ENCODE peak calls at places on chromosomes 6 and 20, in seven cellular contexts. One of them, this sample, is unnamed.
A peak's percentile ranks its signal among the peaks of the same experiment; 100 is the strongest.

GRCh38 chr6:107728564-107728897 is 95.6 kb downstream of the SCML4 start:
- DNase-seq in H1: no peak
- DNase-seq in GM12878: no peak
- DNase-seq in HCT116: no peak
- DNase-seq in SK-N-SH: no peak
- DNase-seq in K562: no peak
- DNase-seq in HepG2: no peak
- DNase-seq in this sample: no peak

GRCh38 chr6:127972815-127973214 is 72.0 kb upstream of the THEMIS start:
- DNase-seq in H1: no peak
- DNase-seq in GM12878: no peak
- DNase-seq in HCT116: no peak
- DNase-seq in SK-N-SH: no peak
- DNase-seq in K562: no peak
- DNase-seq in HepG2: no peak
- DNase-seq in this sample: no peak

GRCh38 chr6:160690458-160690857 is 11.6 kb upstream of the PLG start:
- DNase-seq in H1: no peak
- DNase-seq in GM12878: no peak
- DNase-seq in HCT116: no peak
- DNase-seq in SK-N-SH: no peak
- DNase-seq in K562: no peak
- DNase-seq in HepG2: no peak
- DNase-seq in this sample: no peak

GRCh38 chr6:17349437-17349836 is 44.0 kb upstream of the CAP2 start:
- DNase-seq in H1: no peak
- DNase-seq in GM12878: no peak
- DNase-seq in HCT116: no peak
- DNase-seq in SK-N-SH: no peak
- DNase-seq in K562: no peak
- DNase-seq in HepG2: peak; percentile 10
- DNase-seq in this sample: no peak

GRCh38 chr6:2378891-2379652 is 133.7 kb upstream of the GMDS start:
- DNase-seq in H1: no peak
- DNase-seq in GM12878: no peak
- DNase-seq in HCT116: peak; percentile 31
- DNase-seq in SK-N-SH: no peak
- DNase-seq in K562: no peak
- DNase-seq in HepG2: no peak
- DNase-seq in this sample: no peak

GRCh38 chr6:78868124-78868523 is 773 bp downstream of the IRAK1BP1 start:
- DNase-seq in H1: no peak
- DNase-seq in GM12878: no peak
- DNase-seq in HCT116: no peak
- DNase-seq in SK-N-SH: no peak
- DNase-seq in K562: no peak
- DNase-seq in HepG2: no peak
- DNase-seq in this sample: no peak

GRCh38 chr6:132708002-132708401 is 5.9 kb downstream of the VNN1 start:
- DNase-seq in H1: no peak
- DNase-seq in GM12878: no peak
- DNase-seq in HCT116: no peak
- DNase-seq in SK-N-SH: no peak
- DNase-seq in K562: no peak
- DNase-seq in HepG2: no peak
- DNase-seq in this sample: no peak

GRCh38 chr6:8085053-8085511 is 17.3 kb downstream of the EEF1E1 start:
- DNase-seq in H1: no peak
- DNase-seq in GM12878: no peak
- DNase-seq in HCT116: peak; percentile 88
- DNase-seq in SK-N-SH: no peak
- DNase-seq in K562: no peak
- DNase-seq in HepG2: peak; percentile 97
- DNase-seq in this sample: peak; percentile 58

GRCh38 chr6:169075211-169075621 is 178.4 kb downstream of the THBS2 start:
- DNase-seq in H1: no peak
- DNase-seq in GM12878: no peak
- DNase-seq in HCT116: no peak
- DNase-seq in SK-N-SH: no peak
- DNase-seq in K562: no peak
- DNase-seq in HepG2: no peak
- DNase-seq in this sample: no peak

GRCh38 chr20:52191132-52191435 is 495 bp downstream of the ZFP64 start:
- DNase-seq in H1: no peak
- DNase-seq in GM12878: no peak
- DNase-seq in HCT116: no peak
- DNase-seq in SK-N-SH: no peak
- DNase-seq in K562: no peak
- DNase-seq in HepG2: no peak
- DNase-seq in this sample: no peak

GRCh38 chr6:132333639-132334516 is 67.4 kb downstream of the MOXD1 start:
- DNase-seq in H1: peak; percentile 10
- DNase-seq in GM12878: no peak
- DNase-seq in HCT116: peak; percentile 68
- DNase-seq in SK-N-SH: peak; percentile 8
- DNase-seq in K562: no peak
- DNase-seq in HepG2: peak; percentile 88
- DNase-seq in this sample: peak; percentile 20

GRCh38 chr20:40510622-40511021 is 178.4 kb downstream of the MAFB start:
- DNase-seq in H1: no peak
- DNase-seq in GM12878: no peak
- DNase-seq in HCT116: no peak
- DNase-seq in SK-N-SH: no peak
- DNase-seq in K562: no peak
- DNase-seq in HepG2: no peak
- DNase-seq in this sample: no peak

GRCh38 chr20:52060794-52061714 is 130.5 kb downstream of the ZFP64 start:
- DNase-seq in H1: no peak
- DNase-seq in GM12878: no peak
- DNase-seq in HCT116: peak; percentile 12
- DNase-seq in SK-N-SH: peak; percentile 27
- DNase-seq in K562: no peak
- DNase-seq in HepG2: peak; percentile 71
- DNase-seq in this sample: peak; percentile 65

GRCh38 chr6:141996823-141997222 is 135.9 kb upstream of the GJE1 start:
- DNase-seq in H1: no peak
- DNase-seq in GM12878: no peak
- DNase-seq in HCT116: no peak
- DNase-seq in SK-N-SH: no peak
- DNase-seq in K562: no peak
- DNase-seq in HepG2: no peak
- DNase-seq in this sample: no peak
- TF ChIP-seq JUND in H1: no peak
- TF ChIP-seq JUND in GM12878: no peak
- TF ChIP-seq JUND in HCT116: no peak
- TF ChIP-seq JUND in SK-N-SH: no peak
- TF ChIP-seq JUND in K562: no peak
- TF ChIP-seq JUND in HepG2: no peak
- TF ChIP-seq JUND in this sample: no peak

GRCh38 chr6:56840467-56841371 is 114.2 kb upstream of the BEND6 start:
- DNase-seq in H1: no peak
- DNase-seq in GM12878: no peak
- DNase-seq in HCT116: no peak
- DNase-seq in SK-N-SH: peak; percentile 60
- DNase-seq in K562: no peak
- DNase-seq in HepG2: peak; percentile 49
- DNase-seq in this sample: peak; percentile 6
- TF ChIP-seq JUND in H1: no peak
- TF ChIP-seq JUND in GM12878: no peak
- TF ChIP-seq JUND in HCT116: peak; percentile 33
- TF ChIP-seq JUND in SK-N-SH: peak; percentile 69
- TF ChIP-seq JUND in K562: no peak
- TF ChIP-seq JUND in HepG2: no peak
- TF ChIP-seq JUND in this sample: no peak

DNA sequence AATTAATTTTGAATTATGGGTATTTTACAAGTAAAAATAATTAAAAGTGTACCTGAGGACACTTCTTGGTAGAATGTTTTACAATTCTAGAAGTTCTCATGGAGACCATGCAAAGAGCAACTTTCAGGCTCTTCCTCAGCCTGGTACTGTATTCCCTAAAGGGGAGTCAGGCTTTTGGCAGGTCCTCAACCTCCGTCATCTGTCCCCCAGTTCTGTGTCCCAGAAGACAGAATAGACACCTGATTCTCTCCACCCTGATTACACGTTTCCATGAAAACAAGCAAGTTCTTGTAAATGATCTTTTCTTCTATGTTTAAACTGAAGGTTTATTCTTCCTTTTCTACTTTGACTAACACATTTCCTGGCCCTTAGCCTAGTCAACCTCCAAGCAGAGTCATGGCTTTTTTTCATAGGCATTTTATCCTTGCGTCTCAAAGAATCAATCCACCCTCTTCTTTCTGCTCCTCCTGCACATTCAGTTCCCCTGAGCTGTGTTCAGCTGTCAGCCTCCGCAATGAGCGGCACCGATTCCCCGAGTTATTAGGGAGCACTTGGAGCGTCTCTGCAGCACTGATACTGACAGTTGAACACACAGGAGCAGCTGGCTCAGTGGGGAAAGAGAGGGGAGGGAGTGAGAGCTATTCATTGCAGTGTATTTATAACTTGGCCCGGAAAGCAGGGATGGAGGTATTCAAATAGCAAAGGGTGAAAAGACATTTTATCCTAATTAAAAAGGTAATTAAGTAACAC is 1082.5 kb upstream of the MAP3K7 start:
- DNase-seq in H1: no peak
- DNase-seq in GM12878: no peak
- DNase-seq in HCT116: no peak
- DNase-seq in SK-N-SH: no peak
- DNase-seq in K562: no peak
- DNase-seq in HepG2: no peak
- DNase-seq in this sample: no peak
- TF ChIP-seq JUND in H1: no peak
- TF ChIP-seq JUND in GM12878: no peak
- TF ChIP-seq JUND in HCT116: no peak
- TF ChIP-seq JUND in SK-N-SH: no peak
- TF ChIP-seq JUND in K562: no peak
- TF ChIP-seq JUND in HepG2: no peak
- TF ChIP-seq JUND in this sample: no peak

DNA sequence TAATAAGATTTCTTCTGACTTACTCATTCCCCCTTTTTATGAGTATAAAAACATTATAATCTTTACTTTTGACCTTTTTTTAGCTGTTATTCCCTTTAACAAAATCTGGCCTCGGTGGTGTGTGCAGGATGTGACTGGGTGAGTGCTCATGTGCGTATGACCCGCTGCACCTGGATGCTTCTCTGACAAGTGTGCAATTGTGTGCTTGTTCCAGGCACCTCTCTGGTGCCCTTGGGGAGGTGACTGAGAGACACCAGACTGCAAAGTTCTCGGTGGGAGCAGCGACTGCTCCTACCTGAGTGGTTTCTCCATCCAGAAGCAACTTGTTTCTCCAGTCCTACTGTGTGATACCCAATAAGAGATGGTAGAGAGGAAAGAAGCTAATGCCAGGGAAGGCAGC is 65.0 kb downstream of the ISM1 start:
- DNase-seq in H1: no peak
- DNase-seq in GM12878: no peak
- DNase-seq in HCT116: no peak
- DNase-seq in SK-N-SH: no peak
- DNase-seq in K562: no peak
- DNase-seq in HepG2: no peak
- DNase-seq in this sample: no peak
- TF ChIP-seq JUND in H1: no peak
- TF ChIP-seq JUND in GM12878: no peak
- TF ChIP-seq JUND in HCT116: no peak
- TF ChIP-seq JUND in SK-N-SH: no peak
- TF ChIP-seq JUND in K562: no peak
- TF ChIP-seq JUND in HepG2: no peak
- TF ChIP-seq JUND in this sample: no peak

GRCh38 chr6:109478222-109478805 is 4.7 kb downstream of the ZBTB24 start:
- DNase-seq in H1: no peak
- DNase-seq in GM12878: no peak
- DNase-seq in HCT116: no peak
- DNase-seq in SK-N-SH: no peak
- DNase-seq in K562: no peak
- DNase-seq in HepG2: no peak
- DNase-seq in this sample: no peak

GRCh38 chr6:109478848-109479624 is 4.0 kb downstream of the ZBTB24 start:
- DNase-seq in H1: no peak
- DNase-seq in GM12878: no peak
- DNase-seq in HCT116: no peak
- DNase-seq in SK-N-SH: no peak
- DNase-seq in K562: no peak
- DNase-seq in HepG2: peak; percentile 50
- DNase-seq in this sample: no peak

GRCh38 chr6:109482913-109483743 is at the start of gene ZBTB24:
- DNase-seq in H1: peak; percentile 70
- DNase-seq in GM12878: peak; percentile 41
- DNase-seq in HCT116: peak; percentile 69
- DNase-seq in SK-N-SH: peak; percentile 98
- DNase-seq in K562: peak; percentile 97
- DNase-seq in HepG2: peak; percentile 76
- DNase-seq in this sample: peak; percentile 91

GRCh38 chr6:109483744-109484075 is 691 bp upstream of the ZBTB24 start:
- DNase-seq in H1: no peak
- DNase-seq in GM12878: no peak
- DNase-seq in HCT116: peak; percentile 6
- DNase-seq in SK-N-SH: no peak
- DNase-seq in K562: no peak
- DNase-seq in HepG2: no peak
- DNase-seq in this sample: no peak

DNA sequence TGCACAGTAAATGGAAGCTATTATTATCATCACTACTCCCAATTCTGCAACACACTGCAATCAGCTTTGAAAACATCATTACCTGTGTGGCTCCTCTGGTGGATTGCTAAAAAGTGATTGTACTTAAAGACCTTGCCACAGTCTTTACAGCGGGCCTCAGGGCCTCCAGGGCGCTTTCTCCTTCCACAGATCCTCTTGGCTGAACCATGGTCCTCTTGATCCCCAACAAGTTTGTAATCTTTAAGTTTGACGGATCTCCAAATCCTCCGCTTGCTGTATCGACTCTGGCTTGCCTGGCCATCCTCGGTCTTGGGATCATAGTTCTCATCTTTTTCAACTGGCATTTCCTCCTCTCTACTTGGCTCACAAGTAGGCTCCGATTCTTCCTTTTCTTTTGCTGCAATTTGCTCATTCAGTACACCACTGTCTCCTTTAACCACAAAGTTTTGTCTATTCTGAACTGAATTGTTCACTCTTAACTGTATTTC is 2.0 kb downstream of the ZBTB24 start:
- DNase-seq in H1: no peak
- DNase-seq in GM12878: no peak
- DNase-seq in HCT116: no peak
- DNase-seq in SK-N-SH: no peak
- DNase-seq in K562: no peak
- DNase-seq in HepG2: no peak
- DNase-seq in this sample: no peak
- TF ChIP-seq JUND in H1: no peak
- TF ChIP-seq JUND in GM12878: no peak
- TF ChIP-seq JUND in HCT116: no peak
- TF ChIP-seq JUND in SK-N-SH: no peak
- TF ChIP-seq JUND in K562: no peak
- TF ChIP-seq JUND in HepG2: no peak
- TF ChIP-seq JUND in this sample: no peak

DNA sequence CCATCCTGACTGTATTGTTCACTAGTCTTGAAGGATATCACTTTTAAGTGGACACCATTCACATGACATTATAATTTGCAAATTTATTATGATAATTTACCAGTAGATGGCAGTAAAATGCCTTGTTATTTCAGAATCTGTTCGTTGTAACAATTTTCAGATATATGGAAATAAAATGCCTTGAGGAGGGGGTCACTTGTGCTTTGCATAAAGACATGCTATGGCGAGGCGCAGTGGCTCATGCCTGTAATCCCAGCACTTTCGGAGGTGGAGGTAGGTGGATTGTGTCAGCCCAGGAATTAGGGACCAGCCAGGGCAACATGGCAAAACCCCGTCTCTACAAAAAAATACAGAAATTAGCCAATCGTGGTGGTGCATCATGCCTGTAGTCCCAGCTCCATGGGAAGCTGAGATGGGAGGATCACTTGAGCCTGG is 9.0 kb upstream of the NCOA6 start:
- DNase-seq in H1: no peak
- DNase-seq in GM12878: no peak
- DNase-seq in HCT116: peak; percentile 21
- DNase-seq in SK-N-SH: peak; percentile 62
- DNase-seq in K562: peak; percentile 28
- DNase-seq in HepG2: peak; percentile 47
- DNase-seq in this sample: peak; percentile 60
- TF ChIP-seq JUND in H1: no peak
- TF ChIP-seq JUND in GM12878: no peak
- TF ChIP-seq JUND in HCT116: no peak
- TF ChIP-seq JUND in SK-N-SH: no peak
- TF ChIP-seq JUND in K562: no peak
- TF ChIP-seq JUND in HepG2: no peak
- TF ChIP-seq JUND in this sample: no peak

This sample was measured in T47D.